ENCODE peak calls at places on chromosomes 2 and 18, in ten cellular contexts. H is T-helper 2 cell; N is MCF 10A; U is fibroblast of pulmonary artery; J is NCI-H1092; C is AG08396; P is fibroblast of lung; E is dorsolateral prefrontal cortex; K is activated CD4-positive, alpha-beta T cell treated with anti-CD3 and anti-CD28 coated beads for 4 hours; L is Right ventricle myocardium inferior. F is an unnamed sample.
A peak's percentile ranks its signal among the peaks of the same experiment; 100 is the strongest.

GRCh38 chr2:183349046-183349445 is 224.8 kb downstream of the NUP35 start:
- DNase-seq in P (no peak), N (no peak), U (no peak), H (no peak), J (peak; percentile 10), L (no peak), C (no peak), E (peak; percentile 60), K (no peak), F (no peak)

GRCh38 chr2:120094795-120095194 is 81.9 kb downstream of the EPB41L5 start:
- DNase-seq in U (no peak), P (no peak), N (no peak), K (no peak), H (no peak), J (no peak), E (no peak), L (no peak), C (no peak), F (no peak)

GRCh38 chr2:196555161-196555560 is 84.4 kb upstream of the CCDC150 start:
- DNase-seq in H (no peak), L (no peak), U (no peak), P (no peak), N (no peak), J (no peak), K (no peak), C (no peak), E (no peak), F (no peak)

GRCh38 chr2:26735096-26735495 is 29.0 kb upstream of the SLC35F6 start:
- DNase-seq in U (peak; percentile 95), H (no peak), E (no peak), N (peak; percentile 74), C (peak; percentile 84), J (no peak), K (no peak), P (peak; percentile 94), L (no peak), F (peak; percentile 87)

GRCh38 chr2:86393521-86394490 is 47.4 kb upstream of the KDM3A start:
- DNase-seq in E (no peak), U (peak; percentile 56), L (no peak), N (peak; percentile 54), J (no peak), K (no peak), C (no peak), P (peak; percentile 55), H (no peak), F (no peak)

GRCh38 chr2:97871096-97871780 is 124.5 kb downstream of the TMEM131 start:
- DNase-seq in J (no peak), L (no peak), P (peak; percentile 95), C (peak; percentile 40), K (no peak), E (no peak), N (peak; percentile 36), U (peak; percentile 38), H (no peak), F (peak; percentile 77)

GRCh38 chr18:73895701-73896100 is 251.9 kb downstream of the FBXO15 start:
- DNase-seq in L (no peak), P (no peak), C (no peak), H (no peak), E (no peak), U (no peak), J (no peak), K (no peak), N (peak; percentile 4), F (no peak)

GRCh38 chr2:86038291-86039081 is 67.2 kb downstream of the POLR1A start:
- DNase-seq in U (no peak), P (peak; percentile 91), N (no peak), K (peak; percentile 60), J (no peak), L (no peak), C (no peak), H (peak; percentile 40), E (peak; percentile 26), F (peak; percentile 32)

GRCh38 chr2:181300600-181301291 is 156.4 kb upstream of the ITGA4 start:
- DNase-seq in E (no peak), N (no peak), J (no peak), P (no peak), H (no peak), C (no peak), L (no peak), U (no peak), K (no peak), F (no peak)

GRCh38 chr2:211373203-211373602 is 816.8 kb downstream of the CPS1 start:
- DNase-seq in J (no peak), P (no peak), K (no peak), U (no peak), N (no peak), H (no peak), E (no peak), L (no peak), C (no peak), F (no peak)

GRCh38 chr18:13217466-13217961 is 1.0 kb upstream of the LDLRAD4 start:
- DNase-seq in U (peak; percentile 10), K (peak; percentile 67), J (no peak), C (peak; percentile 37), N (no peak), P (peak; percentile 38), E (peak; percentile 69), L (peak; percentile 86), H (peak; percentile 22), F (no peak)

GRCh38 chr2:2014251-2014761 is 270.0 kb upstream of the PXDN start:
- DNase-seq in E (peak; percentile 92), U (peak; percentile 43), H (no peak), J (no peak), P (peak; percentile 91), L (no peak), C (no peak), N (peak; percentile 86), K (no peak), F (no peak)

GRCh38 chr2:102355526-102356380 is at the start of gene IL18R1:
- DNase-seq in U (peak; percentile 80), L (peak; percentile 94), P (peak; percentile 72), K (peak; percentile 73), C (peak; percentile 91), H (peak; percentile 48), E (peak; percentile 50), J (no peak), N (peak; percentile 71), F (peak; percentile 11)

GRCh38 chr2:226911932-226912331 is 76.1 kb downstream of the RHBDD1 start:
- DNase-seq in E (no peak), J (no peak), H (no peak), U (peak; percentile 40), P (peak; percentile 72), L (no peak), C (no peak), N (no peak), K (no peak), F (peak; percentile 74)

GRCh38 chr2:159209341-159210306 is 76.9 kb downstream of the WDSUB1 start:
- DNase-seq in N (no peak), C (no peak), U (no peak), E (no peak), K (peak; percentile 8), L (no peak), H (no peak), P (no peak), J (no peak), F (no peak)

GRCh38 chr18:79935925-79936324 is 15.5 kb downstream of the SLC66A2 start:
- DNase-seq in N (no peak), E (no peak), J (no peak), C (no peak), U (no peak), L (no peak), P (no peak), H (no peak), K (no peak), F (no peak)

GRCh38 chr2:48016620-48017019 is 110.3 kb upstream of the FBXO11 start:
- DNase-seq in U (no peak), C (no peak), K (no peak), H (no peak), L (no peak), N (peak; percentile 8), P (no peak), J (no peak), E (no peak), F (no peak)

GRCh38 chr2:223819891-223820290 is 17.5 kb downstream of the AP1S3 start:
- DNase-seq in L (no peak), C (no peak), P (no peak), N (no peak), U (no peak), H (no peak), E (no peak), K (no peak), J (no peak), F (no peak)

GRCh38 chr2:128424406-128424805 is 105.7 kb upstream of the HS6ST1 start:
- DNase-seq in E (no peak), U (no peak), C (no peak), P (no peak), L (no peak), H (no peak), N (no peak), K (no peak), J (no peak), F (no peak)

GRCh38 chr2:127637236-127637630 is 8.7 kb upstream of the GPR17 start:
- DNase-seq in E (no peak), P (no peak), U (no peak), C (no peak), H (no peak), J (no peak), K (no peak), L (no peak), N (no peak), F (no peak)